ENCODE peak calls at places on chromosomes 7 and 10, in ten cellular contexts. Z is endodermal cell, U is cardiac muscle cell, L is fibroblast of lung, A is HCT116, N is tibial artery, W is stomach, P is neural progenitor cell, H is ovary, O is gastrocnemius medialis. M is an unnamed sample.

GRCh38 chr7:8125680-8126444 is 136.1 kb downstream of the ICA1 start:
- DNase-seq in Z (peak; percentile 79), U (no peak), L (no peak), A (no peak), N (no peak), W (peak; percentile 38), P (no peak), H (no peak), O (no peak), M (no peak)

GRCh38 chr10:48604408-48605263 is at the start of gene ARHGAP22:
- DNase-seq in Z (peak; percentile 81), U (peak; percentile 43), L (peak; percentile 35), A (no peak), N (peak; percentile 65), W (no peak), P (peak; percentile 62), H (peak; percentile 66), O (peak; percentile 34), M (peak; percentile 48)

GRCh38 chr10:95830044-95830443 is 74.1 kb downstream of the ENTPD1 start:
- DNase-seq in Z (no peak), U (no peak), L (no peak), A (no peak), N (no peak), W (no peak), P (no peak), H (no peak), O (no peak), M (no peak)

GRCh38 chr7:70072220-70072619 is 473.9 kb downstream of the AUTS2 start:
- DNase-seq in Z (no peak), U (peak; percentile 51), L (peak; percentile 89), A (no peak), N (no peak), W (no peak), P (no peak), H (no peak), O (no peak), M (no peak)

GRCh38 chr7:144821069-144821468 is 14.8 kb downstream of the TPK1 start:
- DNase-seq in Z (no peak), U (no peak), L (no peak), A (no peak), N (no peak), W (no peak), P (no peak), H (no peak), O (no peak), M (no peak)

GRCh38 chr7:116551692-116552091 is 26.9 kb downstream of the CAV1 start:
- DNase-seq in Z (no peak), U (no peak), L (no peak), A (no peak), N (no peak), W (no peak), P (no peak), H (no peak), O (no peak), M (no peak)

GRCh38 chr10:103552856-103553742 is 59.6 kb downstream of the NEURL1 start:
- DNase-seq in Z (no peak), U (no peak), L (no peak), A (no peak), N (no peak), W (no peak), P (no peak), H (no peak), O (peak; percentile 9), M (no peak)

GRCh38 chr10:68202965-68203358 is 29.0 kb downstream of the ATOH7 start:
- DNase-seq in Z (no peak), U (peak; percentile 58), L (peak; percentile 5), A (no peak), N (no peak), W (no peak), P (no peak), H (no peak), O (no peak), M (no peak)

DNA sequence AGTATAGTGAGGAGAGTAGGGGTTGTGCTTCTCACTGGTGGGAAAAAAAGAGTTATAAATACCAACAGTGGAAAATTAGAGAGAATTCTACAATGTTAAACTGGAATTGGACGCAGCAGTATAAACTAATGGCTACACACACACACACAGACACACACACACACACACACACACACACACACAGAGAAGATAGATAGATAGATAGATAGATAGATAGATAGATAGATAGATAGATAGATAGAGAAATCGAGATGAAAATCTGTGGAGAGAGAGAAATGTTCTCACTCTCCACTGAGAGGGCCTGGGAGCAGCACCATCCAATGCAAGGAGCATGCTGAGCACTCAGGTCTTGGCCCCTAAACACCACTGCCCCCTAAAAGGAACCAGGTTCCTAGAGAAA is 99.9 kb upstream of the LRRC4 start:
- DNase-seq in Z (no peak), U (no peak), L (no peak), A (no peak), N (no peak), W (no peak), P (no peak), H (no peak), O (no peak), M (no peak)
- H3K27me3 ChIP-seq in Z (peaks cover 55% of the 10 kb centered on the region), U (peaks cover 69% of the 10 kb centered on the region), L (peaks cover 37% of the 10 kb centered on the region), A (peaks cover 16% of the 10 kb centered on the region), N (peaks cover 65% of the 10 kb centered on the region), W (no peaks in the 10 kb centered on the region), P (peaks cover 80% of the 10 kb centered on the region), H (no peaks in the 10 kb centered on the region), O (peaks cover 26% of the 10 kb centered on the region), M (no peaks in the 10 kb centered on the region)

GRCh38 chr7:17038160-17038782 is 156.5 kb upstream of the AGR3 start:
- DNase-seq in Z (no peak), U (no peak), L (no peak), A (no peak), N (no peak), W (no peak), P (no peak), H (no peak), O (no peak), M (no peak)

GRCh38 chr7:17038783-17039170 is 157.0 kb upstream of the AGR3 start:
- DNase-seq in Z (no peak), U (peak; percentile 12), L (no peak), A (no peak), N (no peak), W (no peak), P (no peak), H (no peak), O (no peak), M (no peak)

GRCh38 chr7:17041324-17041723 is 159.5 kb upstream of the AGR3 start:
- DNase-seq in Z (no peak), U (peak; percentile 97), L (peak; percentile 90), A (no peak), N (no peak), W (no peak), P (no peak), H (no peak), O (no peak), M (no peak)

GRCh38 chr7:17040701-17041100 is 158.9 kb upstream of the AGR3 start:
- DNase-seq in Z (no peak), U (peak; percentile 39), L (no peak), A (no peak), N (no peak), W (no peak), P (no peak), H (no peak), O (no peak), M (no peak)

DNA sequence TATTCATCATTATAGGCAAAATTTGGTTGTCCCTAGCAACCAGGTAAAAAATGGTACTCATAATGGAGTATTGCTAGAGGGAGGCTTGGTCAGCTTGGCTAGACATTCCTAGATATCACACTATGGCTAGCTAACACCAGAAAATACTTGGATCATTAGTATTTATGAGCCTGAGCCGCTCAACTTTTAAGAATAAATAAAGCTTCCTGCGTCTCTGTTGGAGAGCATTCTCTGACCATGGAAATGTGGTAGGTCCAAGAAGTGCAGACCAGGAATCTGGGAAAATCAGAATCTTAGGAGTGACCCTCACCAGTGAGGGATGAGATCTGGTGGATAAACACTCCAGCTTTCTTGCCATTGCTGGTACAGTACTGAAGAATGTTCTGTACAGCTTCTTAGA is 157.6 kb upstream of the AGR3 start:
- DNase-seq in Z (no peak), U (no peak), L (no peak), A (no peak), N (no peak), W (no peak), P (no peak), H (no peak), O (no peak), M (no peak)
- H3K27ac ChIP-seq in Z (no peak overlapping the region), U (no peak overlapping the region), L (no peak overlapping the region), A (no peak overlapping the region), N (no peak overlapping the region), W (no peak overlapping the region), P (no peak overlapping the region), H (no peak overlapping the region), O (no peak overlapping the region), M (no peak overlapping the region)

DNA sequence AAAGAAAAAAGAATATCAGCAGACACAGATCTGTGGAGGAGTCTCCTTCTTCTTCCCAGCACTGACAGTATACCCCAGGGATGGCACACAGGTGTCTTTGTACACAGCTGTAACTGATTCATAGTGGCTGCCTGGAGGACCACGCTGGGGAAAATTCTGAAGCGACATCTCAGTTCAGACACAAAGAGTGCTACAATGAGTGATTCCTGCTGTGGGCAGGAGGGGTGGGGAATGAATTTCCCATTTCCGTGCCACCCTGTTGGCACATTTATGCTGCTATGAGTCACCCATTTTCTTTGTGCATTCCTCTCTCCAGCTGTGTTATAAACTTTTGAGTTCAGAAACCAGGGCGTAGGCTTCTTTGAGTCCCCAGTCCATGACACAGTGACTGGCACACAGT is 24.2 kb upstream of the NPS start:
- DNase-seq in Z (no peak), U (no peak), L (no peak), A (peak; percentile 15), N (no peak), W (no peak), P (no peak), H (no peak), O (no peak), M (no peak)
- H3K27me3 ChIP-seq in Z (no peaks in the 10 kb centered on the region), U (no peaks in the 10 kb centered on the region), L (no peaks in the 10 kb centered on the region), A (peaks cover 63% of the 10 kb centered on the region), N (peaks cover 5% of the 10 kb centered on the region), W (no peaks in the 10 kb centered on the region), P (no peaks in the 10 kb centered on the region), H (no peaks in the 10 kb centered on the region), O (no peaks in the 10 kb centered on the region), M (no peaks in the 10 kb centered on the region)

GRCh38 chr7:35336444-35336843 is 82.5 kb upstream of the TBX20 start:
- DNase-seq in Z (no peak), U (no peak), L (no peak), A (no peak), N (no peak), W (no peak), P (no peak), H (no peak), O (no peak), M (no peak)

GRCh38 chr7:35333265-35333664 is 79.4 kb upstream of the TBX20 start:
- DNase-seq in Z (no peak), U (no peak), L (no peak), A (no peak), N (no peak), W (no peak), P (no peak), H (no peak), O (no peak), M (no peak)

GRCh38 chr7:35331730-35332678 is 78.1 kb upstream of the TBX20 start:
- DNase-seq in Z (peak; percentile 73), U (no peak), L (no peak), A (no peak), N (no peak), W (no peak), P (no peak), H (no peak), O (no peak), M (no peak)

GRCh38 chr7:35339811-35340210 is 85.9 kb upstream of the TBX20 start:
- DNase-seq in Z (no peak), U (no peak), L (no peak), A (no peak), N (no peak), W (no peak), P (no peak), H (no peak), O (no peak), M (peak; percentile 60)

GRCh38 chr7:35334511-35334910 is 80.6 kb upstream of the TBX20 start:
- DNase-seq in Z (no peak), U (no peak), L (no peak), A (no peak), N (no peak), W (no peak), P (no peak), H (no peak), O (no peak), M (peak; percentile 67)
- H3K27ac ChIP-seq in Z (no peak overlapping the region), U (peak overlapping the region; percentile 98), L (no peak overlapping the region), A (no peak overlapping the region), N (no peak overlapping the region), W (no peak overlapping the region), P (no peak overlapping the region), H (no peak overlapping the region), O (no peak overlapping the region), M (no peak overlapping the region)